ENCODE peak calls at places on chromosomes 12 and 14, in seven cellular contexts. P is PC-3; X is endothelial cell; R is activated T-cell treated with anti-CD3 and anti-CD28 coated beads, Interleukin-2, amount 50 U/mL, for 4 hours; I is ureter; C is cardiac fibroblast; T is iris pigment epithelial cell. G is an unnamed sample.

GRCh38 chr12:78584695-78585094 is 279.9 kb upstream of the SYT1 start:
- DNase-seq in T (peak), C (peak), P (peak), R (no peak), I (no peak), X (peak), G (peak)

GRCh38 chr12:52399756-52400155 is 6.4 kb downstream of the KRT82 start:
- DNase-seq in T (no peak), R (no peak), C (no peak), X (no peak), P (no peak), I (no peak), G (no peak)

GRCh38 chr12:76996983-76997382 is 68.4 kb downstream of the E2F7 start:
- DNase-seq in R (no peak), P (no peak), I (no peak), C (no peak), T (no peak), X (no peak), G (no peak)

GRCh38 chr12:31819427-31819826 is 90.6 kb upstream of the AMN1 start:
- DNase-seq in P (no peak), C (peak), X (no peak), R (no peak), T (no peak), I (no peak), G (peak)

GRCh38 chr12:9687228-9687627 is 17.7 kb downstream of the CLEC2D start:
- DNase-seq in C (no peak), X (no peak), R (no peak), P (peak), I (no peak), T (peak), G (peak)

GRCh38 chr12:28539691-28540323 is 349.6 kb downstream of the CCDC91 start:
- DNase-seq in P (peak), T (peak), R (no peak), C (no peak), X (no peak), I (no peak), G (peak)

GRCh38 chr14:96455588-96455987 is 46.6 kb upstream of the PAPOLA start:
- DNase-seq in C (no peak), T (no peak), I (no peak), X (no peak), P (no peak), R (no peak), G (no peak)

GRCh38 chr12:57887631-57888406 is 41.3 kb upstream of the CTDSP2 start:
- DNase-seq in T (peak), X (no peak), I (peak), R (no peak), C (peak), P (peak), G (peak)

GRCh38 chr14:51293149-51293925 is 53.3 kb downstream of the TMX1 start:
- DNase-seq in T (peak), R (no peak), P (no peak), C (peak), I (no peak), X (no peak), G (no peak)

GRCh38 chr12:96196781-96197180 is 2.6 kb downstream of the ELK3 start:
- DNase-seq in I (no peak), X (no peak), R (no peak), P (peak), C (no peak), T (no peak), G (no peak)

GRCh38 chr14:74582910-74583581 is 29.0 kb downstream of the LTBP2 start:
- DNase-seq in R (no peak), C (peak), X (no peak), P (peak), T (no peak), I (no peak), G (peak)

GRCh38 chr12:87323369-87323768 is 705.8 kb downstream of the C12orf50 start:
- DNase-seq in R (no peak), T (peak), X (no peak), C (peak), I (no peak), P (peak), G (no peak)

G was measured in DMS53.